ENCODE peak calls at places on chromosome 18, in four cellular contexts. J, T, E and M are unnamed samples.
A peak's percentile ranks its signal among the peaks of the same experiment; 100 is the strongest.

GRCh38 chr18:69631281-69631680 is 230.6 kb downstream of the DOK6 start:
- DNase-seq in J (no peak), T (no peak), E (no peak), M (no peak)

GRCh38 chr18:78826631-78827030 is 153.0 kb upstream of the SALL3 start:
- DNase-seq in J (no peak), T (no peak), E (no peak), M (no peak)

GRCh38 chr18:78762753-78763152 is 216.9 kb upstream of the SALL3 start:
- DNase-seq in J (no peak), T (no peak), E (no peak), M (no peak)

GRCh38 chr18:58501033-58501432 is 127.9 kb downstream of the ALPK2 start:
- DNase-seq in J (no peak), T (no peak), E (no peak), M (no peak)

GRCh38 chr18:51490860-51491259 is 293.4 kb upstream of the MEX3C start:
- DNase-seq in J (no peak), T (no peak), E (no peak), M (no peak)

GRCh38 chr18:6479699-6480098 is 65.0 kb upstream of the L3MBTL4 start:
- DNase-seq in J (no peak), T (no peak), E (no peak), M (no peak)

GRCh38 chr18:7568426-7568825 is 1.3 kb downstream of the PTPRM start:
- DNase-seq in J (no peak), T (peak; percentile 53), E (no peak), M (no peak)

GRCh38 chr18:13213036-13213795 is 5.3 kb upstream of the LDLRAD4 start:
- DNase-seq in J (no peak), T (no peak), E (no peak), M (no peak)